ENCODE peak calls at places on chromosome 1, in ten cellular contexts. One of them, this sample, is unnamed.

GRCh38 chr1:154855186-154855585 is 14.9 kb downstream of the KCNN3 start:
- DNase-seq in HCT116: no peak
- DNase-seq in prostate gland: no peak
- DNase-seq in transverse colon: no peak
- DNase-seq in stomach: no peak
- DNase-seq in sigmoid colon: no peak
- DNase-seq in K562: no peak
- DNase-seq in spleen: no peak
- DNase-seq in upper lobe of left lung: no peak
- DNase-seq in GM12878: no peak
- DNase-seq in this sample: no peak

GRCh38 chr1:23448846-23449245 is 24.3 kb upstream of the TCEA3 start:
- DNase-seq in HCT116: no peak
- DNase-seq in prostate gland: no peak
- DNase-seq in transverse colon: no peak
- DNase-seq in stomach: no peak
- DNase-seq in sigmoid colon: no peak
- DNase-seq in K562: no peak
- DNase-seq in spleen: no peak
- DNase-seq in upper lobe of left lung: no peak
- DNase-seq in GM12878: no peak
- DNase-seq in this sample: no peak

GRCh38 chr1:9289090-9289534 is 3.6 kb upstream of the SPSB1 start:
- DNase-seq in HCT116: peak; percentile 77
- DNase-seq in prostate gland: peak; percentile 68
- DNase-seq in transverse colon: peak; percentile 85
- DNase-seq in stomach: peak; percentile 89
- DNase-seq in sigmoid colon: peak; percentile 81
- DNase-seq in K562: peak; percentile 70
- DNase-seq in spleen: peak; percentile 92
- DNase-seq in upper lobe of left lung: peak; percentile 72
- DNase-seq in GM12878: peak; percentile 46
- DNase-seq in this sample: peak; percentile 83

GRCh38 chr1:95111014-95111413 is 6.1 kb upstream of the TLCD4 start:
- DNase-seq in HCT116: no peak
- DNase-seq in prostate gland: no peak
- DNase-seq in transverse colon: no peak
- DNase-seq in stomach: no peak
- DNase-seq in sigmoid colon: no peak
- DNase-seq in K562: no peak
- DNase-seq in spleen: no peak
- DNase-seq in upper lobe of left lung: no peak
- DNase-seq in GM12878: no peak
- DNase-seq in this sample: no peak

GRCh38 chr1:23664837-23665795 is 26.5 kb upstream of the RPL11 start:
- DNase-seq in HCT116: peak; percentile 34
- DNase-seq in prostate gland: no peak
- DNase-seq in transverse colon: no peak
- DNase-seq in stomach: no peak
- DNase-seq in sigmoid colon: no peak
- DNase-seq in K562: no peak
- DNase-seq in spleen: no peak
- DNase-seq in upper lobe of left lung: no peak
- DNase-seq in GM12878: peak; percentile 15
- DNase-seq in this sample: peak; percentile 39

GRCh38 chr1:174209347-174210187 is 50.2 kb downstream of the RABGAP1L start:
- DNase-seq in HCT116: no peak
- DNase-seq in prostate gland: no peak
- DNase-seq in transverse colon: no peak
- DNase-seq in stomach: no peak
- DNase-seq in sigmoid colon: no peak
- DNase-seq in K562: no peak
- DNase-seq in spleen: no peak
- DNase-seq in upper lobe of left lung: no peak
- DNase-seq in GM12878: no peak
- DNase-seq in this sample: no peak

GRCh38 chr1:27117733-27118439 is 37.0 kb downstream of the SLC9A1 start:
- DNase-seq in HCT116: no peak
- DNase-seq in prostate gland: no peak
- DNase-seq in transverse colon: no peak
- DNase-seq in stomach: no peak
- DNase-seq in sigmoid colon: no peak
- DNase-seq in K562: no peak
- DNase-seq in spleen: no peak
- DNase-seq in upper lobe of left lung: no peak
- DNase-seq in GM12878: no peak
- DNase-seq in this sample: no peak

GRCh38 chr1:88519156-88519555 is 164.9 kb upstream of the PKN2 start:
- DNase-seq in HCT116: no peak
- DNase-seq in prostate gland: no peak
- DNase-seq in transverse colon: no peak
- DNase-seq in stomach: no peak
- DNase-seq in sigmoid colon: no peak
- DNase-seq in K562: no peak
- DNase-seq in spleen: no peak
- DNase-seq in upper lobe of left lung: no peak
- DNase-seq in GM12878: no peak
- DNase-seq in this sample: no peak

GRCh38 chr1:20082772-20083171 is 12.8 kb downstream of the PLA2G5 start:
- DNase-seq in HCT116: no peak
- DNase-seq in prostate gland: no peak
- DNase-seq in transverse colon: no peak
- DNase-seq in stomach: no peak
- DNase-seq in sigmoid colon: no peak
- DNase-seq in K562: no peak
- DNase-seq in spleen: no peak
- DNase-seq in upper lobe of left lung: no peak
- DNase-seq in GM12878: no peak
- DNase-seq in this sample: no peak

GRCh38 chr1:20080441-20081330 is 10.7 kb downstream of the PLA2G5 start:
- DNase-seq in HCT116: no peak
- DNase-seq in prostate gland: no peak
- DNase-seq in transverse colon: no peak
- DNase-seq in stomach: no peak
- DNase-seq in sigmoid colon: peak; percentile 56
- DNase-seq in K562: no peak
- DNase-seq in spleen: peak; percentile 82
- DNase-seq in upper lobe of left lung: no peak
- DNase-seq in GM12878: peak; percentile 57
- DNase-seq in this sample: peak; percentile 30

GRCh38 chr1:20081331-20081810 is 11.4 kb downstream of the PLA2G5 start:
- DNase-seq in HCT116: no peak
- DNase-seq in prostate gland: no peak
- DNase-seq in transverse colon: no peak
- DNase-seq in stomach: no peak
- DNase-seq in sigmoid colon: peak; percentile 43
- DNase-seq in K562: no peak
- DNase-seq in spleen: no peak
- DNase-seq in upper lobe of left lung: no peak
- DNase-seq in GM12878: no peak
- DNase-seq in this sample: no peak

GRCh38 chr1:20086800-20087199 is 16.8 kb downstream of the PLA2G5 start:
- DNase-seq in HCT116: no peak
- DNase-seq in prostate gland: no peak
- DNase-seq in transverse colon: no peak
- DNase-seq in stomach: no peak
- DNase-seq in sigmoid colon: no peak
- DNase-seq in K562: no peak
- DNase-seq in spleen: no peak
- DNase-seq in upper lobe of left lung: no peak
- DNase-seq in GM12878: no peak
- DNase-seq in this sample: no peak

DNA sequence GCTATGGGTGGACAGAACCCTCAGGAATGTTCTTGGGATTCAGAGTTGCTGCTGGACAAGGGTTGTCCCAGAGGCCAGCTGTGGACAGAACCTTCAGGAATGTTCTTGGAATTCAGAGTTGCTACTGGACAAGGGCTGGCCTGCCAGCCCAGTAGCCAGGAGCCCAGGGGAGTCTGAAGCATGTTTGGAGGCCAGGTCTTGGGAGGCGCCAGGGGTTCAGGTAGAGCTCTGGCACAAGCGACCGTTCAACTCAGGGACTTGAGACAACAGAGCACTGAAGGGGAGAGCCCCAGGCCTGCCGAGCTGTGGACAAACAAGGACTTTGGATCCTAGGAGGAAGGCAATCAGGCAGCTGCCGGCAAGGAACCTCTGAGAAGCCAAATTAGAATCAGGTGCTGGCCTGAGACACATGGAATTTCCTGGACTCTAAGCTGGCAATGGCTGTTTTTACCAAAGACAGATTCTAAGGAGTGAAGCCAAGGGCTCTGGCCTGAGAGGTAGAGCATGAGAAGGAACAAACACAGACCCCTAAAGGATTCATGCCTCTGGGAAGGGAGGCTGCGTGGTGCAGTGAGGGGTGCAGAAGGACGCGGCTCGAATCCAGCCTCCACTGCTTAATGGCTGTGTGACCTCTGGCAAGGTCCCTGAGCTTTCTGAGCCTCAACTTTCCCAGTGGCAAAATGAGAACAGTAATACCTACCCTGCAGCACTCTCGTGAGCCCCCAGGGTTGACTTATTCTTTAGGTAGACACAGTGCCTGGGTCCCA is 13.4 kb downstream of the PLA2G5 start:
- DNase-seq in HCT116: no peak
- DNase-seq in prostate gland: no peak
- DNase-seq in transverse colon: peak; percentile 17
- DNase-seq in stomach: no peak
- DNase-seq in sigmoid colon: no peak
- DNase-seq in K562: no peak
- DNase-seq in spleen: no peak
- DNase-seq in upper lobe of left lung: no peak
- DNase-seq in GM12878: no peak
- DNase-seq in this sample: no peak
- TF ChIP-seq POLR2A in HCT116: no peak
- TF ChIP-seq POLR2A in prostate gland: no peak
- TF ChIP-seq POLR2A in transverse colon: no peak
- TF ChIP-seq POLR2A in stomach: no peak
- TF ChIP-seq POLR2A in sigmoid colon: no peak
- TF ChIP-seq POLR2A in K562: no peak
- TF ChIP-seq POLR2A in spleen: no peak
- TF ChIP-seq POLR2A in upper lobe of left lung: no peak
- TF ChIP-seq POLR2A in GM12878: no peak
- TF ChIP-seq POLR2A in this sample: no peak

DNA sequence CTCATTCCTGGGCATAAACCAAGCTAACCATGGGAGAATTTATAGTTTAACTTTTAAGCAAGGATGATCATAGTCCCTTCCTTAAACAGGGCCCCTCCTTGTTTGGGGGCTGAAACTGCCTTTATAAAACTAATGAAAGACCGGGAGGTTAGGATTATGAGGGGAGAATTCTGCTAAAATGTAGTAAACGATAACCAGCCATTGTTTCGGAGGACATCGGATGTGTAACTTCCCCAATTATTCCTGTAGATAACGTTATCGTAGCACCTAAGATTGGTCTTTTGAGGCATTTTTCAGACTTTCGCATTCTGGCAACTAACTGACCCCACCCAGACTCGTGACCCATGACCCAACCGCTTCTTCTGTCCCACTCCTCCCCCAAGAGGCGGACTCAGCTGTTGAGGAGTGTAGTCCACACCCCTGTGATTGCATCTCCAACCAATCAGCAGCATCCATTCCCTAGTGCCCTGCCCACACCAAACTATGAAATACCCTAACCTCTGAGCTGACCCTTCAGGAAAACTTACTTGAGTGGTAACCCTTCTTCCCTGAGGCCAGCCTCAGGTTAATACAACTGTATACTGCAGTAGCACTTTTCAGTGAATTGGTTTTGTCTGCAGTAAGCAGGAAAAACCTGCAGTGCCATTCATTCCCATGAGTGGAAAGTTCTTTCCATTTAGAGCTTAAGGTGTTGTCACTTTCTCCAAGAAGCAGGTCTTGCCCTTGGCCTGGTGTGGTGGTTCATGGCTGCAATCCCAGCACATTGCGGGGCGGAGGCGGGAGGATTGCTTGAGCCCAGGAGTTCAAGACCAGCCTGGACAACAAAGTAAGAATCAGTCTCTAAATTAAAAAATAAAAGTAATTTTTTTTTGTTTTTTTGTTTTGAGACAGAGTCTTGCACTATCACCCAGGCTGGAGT is 823 bp upstream of the SYF2 start:
- DNase-seq in HCT116: peak; percentile 83
- DNase-seq in prostate gland: peak; percentile 53
- DNase-seq in transverse colon: peak; percentile 90
- DNase-seq in stomach: peak; percentile 68
- DNase-seq in sigmoid colon: peak; percentile 92
- DNase-seq in K562: peak; percentile 98
- DNase-seq in spleen: peak; percentile 90
- DNase-seq in upper lobe of left lung: peak; percentile 96
- DNase-seq in GM12878: peak; percentile 72
- DNase-seq in this sample: peak; percentile 71
- TF ChIP-seq POLR2AphosphoS5 in HCT116: peak; percentile 53
- TF ChIP-seq POLR2AphosphoS5 in prostate gland: no peak
- TF ChIP-seq POLR2AphosphoS5 in transverse colon: no peak
- TF ChIP-seq POLR2AphosphoS5 in stomach: peak; percentile 28
- TF ChIP-seq POLR2AphosphoS5 in sigmoid colon: peak; percentile 44
- TF ChIP-seq POLR2AphosphoS5 in K562: peak; percentile 82
- TF ChIP-seq POLR2AphosphoS5 in spleen: no peak
- TF ChIP-seq POLR2AphosphoS5 in upper lobe of left lung: peak; percentile 80
- TF ChIP-seq POLR2AphosphoS5 in GM12878: peak; percentile 77
- TF ChIP-seq POLR2AphosphoS5 in this sample: peak; percentile 24

GRCh38 chr1:3022511-3022973 is 1.3 kb downstream of the ACTRT2 start:
- DNase-seq in HCT116: no peak
- DNase-seq in prostate gland: no peak
- DNase-seq in transverse colon: peak; percentile 2
- DNase-seq in stomach: no peak
- DNase-seq in sigmoid colon: peak; percentile 44
- DNase-seq in K562: no peak
- DNase-seq in spleen: peak; percentile 51
- DNase-seq in upper lobe of left lung: no peak
- DNase-seq in GM12878: no peak
- DNase-seq in this sample: no peak

GRCh38 chr1:3020263-3020909 is 881 bp upstream of the ACTRT2 start:
- DNase-seq in HCT116: no peak
- DNase-seq in prostate gland: no peak
- DNase-seq in transverse colon: peak; percentile 6
- DNase-seq in stomach: no peak
- DNase-seq in sigmoid colon: peak; percentile 39
- DNase-seq in K562: no peak
- DNase-seq in spleen: peak; percentile 40
- DNase-seq in upper lobe of left lung: no peak
- DNase-seq in GM12878: no peak
- DNase-seq in this sample: no peak

GRCh38 chr1:3021801-3022401 is 634 bp downstream of the ACTRT2 start:
- DNase-seq in HCT116: no peak
- DNase-seq in prostate gland: no peak
- DNase-seq in transverse colon: peak; percentile 4
- DNase-seq in stomach: no peak
- DNase-seq in sigmoid colon: peak; percentile 61
- DNase-seq in K562: no peak
- DNase-seq in spleen: peak; percentile 57
- DNase-seq in upper lobe of left lung: no peak
- DNase-seq in GM12878: no peak
- DNase-seq in this sample: no peak

GRCh38 chr1:3019516-3020051 is 1.7 kb upstream of the ACTRT2 start:
- DNase-seq in HCT116: no peak
- DNase-seq in prostate gland: no peak
- DNase-seq in transverse colon: peak; percentile 3
- DNase-seq in stomach: no peak
- DNase-seq in sigmoid colon: peak; percentile 54
- DNase-seq in K562: no peak
- DNase-seq in spleen: peak; percentile 53
- DNase-seq in upper lobe of left lung: peak; percentile 17
- DNase-seq in GM12878: no peak
- DNase-seq in this sample: no peak

DNA sequence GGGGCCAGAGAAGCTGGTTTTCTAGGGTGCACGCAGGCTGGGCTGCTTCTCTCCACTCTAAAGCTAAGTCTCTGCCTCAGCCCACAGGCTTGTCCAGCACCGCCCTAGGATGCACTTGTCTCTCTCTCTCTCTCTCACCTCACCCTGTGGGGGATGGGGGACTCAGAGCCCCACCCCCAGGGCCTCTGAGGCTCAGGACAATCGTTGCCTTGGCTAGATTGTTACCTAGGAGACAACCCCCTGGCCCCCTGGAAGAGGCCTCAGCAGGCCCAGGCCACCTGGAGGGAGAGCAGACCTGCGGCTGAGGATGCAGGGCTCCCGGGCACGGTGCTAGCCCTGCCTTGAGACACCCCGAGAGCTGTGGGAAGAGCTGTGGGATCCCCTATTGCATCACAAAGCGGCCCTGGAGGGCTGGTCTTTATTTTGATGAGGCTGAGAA is at the start of gene ACTRT2:
- DNase-seq in HCT116: no peak
- DNase-seq in prostate gland: no peak
- DNase-seq in transverse colon: peak; percentile 5
- DNase-seq in stomach: no peak
- DNase-seq in sigmoid colon: peak; percentile 20
- DNase-seq in K562: no peak
- DNase-seq in spleen: peak; percentile 59
- DNase-seq in upper lobe of left lung: no peak
- DNase-seq in GM12878: no peak
- DNase-seq in this sample: no peak
- H3K9me3 ChIP-seq in HCT116: no peaks in the 10 kb centered on the region
- H3K9me3 ChIP-seq in prostate gland: no peaks in the 10 kb centered on the region
- H3K9me3 ChIP-seq in transverse colon: no peaks in the 10 kb centered on the region
- H3K9me3 ChIP-seq in stomach: no peaks in the 10 kb centered on the region
- H3K9me3 ChIP-seq in sigmoid colon: no peaks in the 10 kb centered on the region
- H3K9me3 ChIP-seq in K562: no peaks in the 10 kb centered on the region
- H3K9me3 ChIP-seq in spleen: no peaks in the 10 kb centered on the region
- H3K9me3 ChIP-seq in upper lobe of left lung: no peaks in the 10 kb centered on the region
- H3K9me3 ChIP-seq in GM12878: no peaks in the 10 kb centered on the region
- H3K9me3 ChIP-seq in this sample: no peaks in the 10 kb centered on the region

GRCh38 chr1:172443666-172444453 is at the start of gene PIGC:
- DNase-seq in HCT116: peak; percentile 81
- DNase-seq in prostate gland: peak; percentile 86
- DNase-seq in transverse colon: peak; percentile 93
- DNase-seq in stomach: peak; percentile 91
- DNase-seq in sigmoid colon: peak; percentile 95
- DNase-seq in K562: peak; percentile 98
- DNase-seq in spleen: peak; percentile 99
- DNase-seq in upper lobe of left lung: peak; percentile 95
- DNase-seq in GM12878: peak; percentile 59
- DNase-seq in this sample: peak; percentile 83
- TF ChIP-seq POLR2A in HCT116: no peak
- TF ChIP-seq POLR2A in prostate gland: no peak
- TF ChIP-seq POLR2A in transverse colon: peak; percentile 34
- TF ChIP-seq POLR2A in stomach: no peak
- TF ChIP-seq POLR2A in sigmoid colon: no peak
- TF ChIP-seq POLR2A in K562: peak; percentile 88
- TF ChIP-seq POLR2A in spleen: no peak
- TF ChIP-seq POLR2A in upper lobe of left lung: peak; percentile 59
- TF ChIP-seq POLR2A in GM12878: peak; percentile 91
- TF ChIP-seq POLR2A in this sample: peak; percentile 63